ENCODE peak calls at places on chromosomes 2 and 18, in four cellular contexts. One of them, this sample, is unnamed.

GRCh38 chr2:43832457-43832856 is 6.2 kb downstream of the ABCG5 start:
- DNase-seq in right atrium auricular region: no peak
- DNase-seq in NCI-H774: no peak
- DNase-seq in GM23338: peak
- DNase-seq in this sample: no peak

GRCh38 chr2:214130115-214130514 is 280.7 kb upstream of the VWC2L start:
- DNase-seq in NCI-H774: no peak
- DNase-seq in right atrium auricular region: no peak
- DNase-seq in GM23338: no peak
- DNase-seq in this sample: no peak

GRCh38 chr2:240456607-240457222 is 21.3 kb downstream of the GPC1 start:
- DNase-seq in NCI-H774: no peak
- DNase-seq in right atrium auricular region: no peak
- DNase-seq in GM23338: no peak
- DNase-seq in this sample: no peak

GRCh38 chr2:26581991-26582842 is 58.9 kb downstream of the CIB4 start:
- DNase-seq in GM23338: no peak
- DNase-seq in right atrium auricular region: no peak
- DNase-seq in NCI-H774: no peak
- DNase-seq in this sample: no peak

GRCh38 chr2:166593403-166593802 is 99.4 kb upstream of the SCN7A start:
- DNase-seq in right atrium auricular region: no peak
- DNase-seq in GM23338: no peak
- DNase-seq in NCI-H774: no peak
- DNase-seq in this sample: no peak

GRCh38 chr18:65817178-65817577 is 66.4 kb downstream of the CDH7 start:
- DNase-seq in GM23338: peak
- DNase-seq in right atrium auricular region: no peak
- DNase-seq in NCI-H774: no peak
- DNase-seq in this sample: no peak

GRCh38 chr2:188199716-188200128 is 92.0 kb upstream of the GULP1 start:
- DNase-seq in NCI-H774: no peak
- DNase-seq in right atrium auricular region: no peak
- DNase-seq in GM23338: no peak
- DNase-seq in this sample: no peak

GRCh38 chr18:13265901-13266207 is 47.3 kb downstream of the LDLRAD4 start:
- DNase-seq in NCI-H774: no peak
- DNase-seq in right atrium auricular region: no peak
- DNase-seq in GM23338: no peak
- DNase-seq in this sample: no peak

GRCh38 chr2:182020319-182021055 is 34.8 kb downstream of the PPP1R1C start:
- DNase-seq in right atrium auricular region: no peak
- DNase-seq in GM23338: no peak
- DNase-seq in NCI-H774: no peak
- DNase-seq in this sample: no peak

GRCh38 chr2:223952280-223952968 is 4.8 kb upstream of the MRPL44 start:
- DNase-seq in right atrium auricular region: no peak
- DNase-seq in NCI-H774: peak
- DNase-seq in GM23338: no peak
- DNase-seq in this sample: peak

GRCh38 chr2:222776792-222777191 is 84.0 kb upstream of the ACSL3 start:
- DNase-seq in GM23338: no peak
- DNase-seq in NCI-H774: no peak
- DNase-seq in right atrium auricular region: no peak
- DNase-seq in this sample: no peak

GRCh38 chr2:176582990-176583481 is 313.8 kb downstream of the MTX2 start:
- DNase-seq in NCI-H774: no peak
- DNase-seq in GM23338: no peak
- DNase-seq in right atrium auricular region: no peak
- DNase-seq in this sample: no peak

GRCh38 chr2:130359466-130359865 is 3.6 kb downstream of the PTPN18 start:
- DNase-seq in GM23338: no peak
- DNase-seq in right atrium auricular region: no peak
- DNase-seq in NCI-H774: no peak
- DNase-seq in this sample: no peak

GRCh38 chr18:13810950-13811485 is 12.9 kb upstream of the MC5R start:
- DNase-seq in GM23338: peak
- DNase-seq in right atrium auricular region: no peak
- DNase-seq in NCI-H774: no peak
- DNase-seq in this sample: no peak

GRCh38 chr18:22640281-22640842 is 222.6 kb upstream of the CTAGE1 start:
- DNase-seq in GM23338: no peak
- DNase-seq in NCI-H774: no peak
- DNase-seq in right atrium auricular region: no peak
- DNase-seq in this sample: no peak

GRCh38 chr2:237459226-237459625 is 27.8 kb upstream of the MLPH start:
- DNase-seq in NCI-H774: no peak
- DNase-seq in right atrium auricular region: no peak
- DNase-seq in GM23338: no peak
- DNase-seq in this sample: no peak

GRCh38 chr18:28175047-28175929 is 1.6 kb downstream of the CDH2 start:
- DNase-seq in NCI-H774: no peak
- DNase-seq in GM23338: peak
- DNase-seq in right atrium auricular region: no peak
- DNase-seq in this sample: no peak

GRCh38 chr2:10294077-10294476 is 8.6 kb upstream of the HPCAL1 start:
- DNase-seq in right atrium auricular region: no peak
- DNase-seq in GM23338: no peak
- DNase-seq in NCI-H774: no peak
- DNase-seq in this sample: no peak

GRCh38 chr2:108855194-108855593 is 68.6 kb downstream of the CCDC138 start:
- DNase-seq in NCI-H774: no peak
- DNase-seq in GM23338: peak
- DNase-seq in right atrium auricular region: no peak
- DNase-seq in this sample: peak

GRCh38 chr2:178277741-178278197 is 83.5 kb downstream of the OSBPL6 start:
- DNase-seq in GM23338: no peak
- DNase-seq in NCI-H774: no peak
- DNase-seq in right atrium auricular region: no peak
- DNase-seq in this sample: no peak

GRCh38 chr18:26482567-26482966 is 65.8 kb downstream of the KCTD1 start:
- DNase-seq in NCI-H774: no peak
- DNase-seq in GM23338: peak
- DNase-seq in right atrium auricular region: peak
- DNase-seq in this sample: no peak

GRCh38 chr2:203636896-203637818 is 69.3 kb upstream of the CD28 start:
- DNase-seq in NCI-H774: no peak
- DNase-seq in right atrium auricular region: no peak
- DNase-seq in GM23338: peak
- DNase-seq in this sample: no peak

GRCh38 chr18:48928787-48929186 is 22.0 kb downstream of the SMAD7 start:
- DNase-seq in right atrium auricular region: no peak
- DNase-seq in GM23338: no peak
- DNase-seq in NCI-H774: peak
- DNase-seq in this sample: peak

GRCh38 chr2:196168181-196168580 is 3.2 kb downstream of the STK17B start:
- DNase-seq in NCI-H774: no peak
- DNase-seq in GM23338: no peak
- DNase-seq in right atrium auricular region: no peak
- DNase-seq in this sample: no peak

GRCh38 chr2:133422946-133423345 is 145.3 kb downstream of the NCKAP5 start:
- DNase-seq in right atrium auricular region: no peak
- DNase-seq in NCI-H774: no peak
- DNase-seq in GM23338: no peak
- DNase-seq in this sample: no peak

GRCh38 chr2:44941551-44942234 is at the start of gene SIX3:
- DNase-seq in right atrium auricular region: no peak
- DNase-seq in NCI-H774: peak
- DNase-seq in GM23338: peak
- DNase-seq in this sample: peak

GRCh38 chr18:68500551-68500950 is 214.4 kb downstream of the TMX3 start:
- DNase-seq in NCI-H774: no peak
- DNase-seq in GM23338: no peak
- DNase-seq in right atrium auricular region: no peak
- DNase-seq in this sample: no peak

GRCh38 chr2:191217580-191217979 is 27.6 kb upstream of the MYO1B start:
- DNase-seq in NCI-H774: no peak
- DNase-seq in right atrium auricular region: no peak
- DNase-seq in GM23338: peak
- DNase-seq in this sample: no peak

GRCh38 chr2:44909831-44910230 is 31.7 kb upstream of the SIX3 start:
- DNase-seq in NCI-H774: no peak
- DNase-seq in GM23338: no peak
- DNase-seq in right atrium auricular region: no peak
- DNase-seq in this sample: no peak

GRCh38 chr2:26770986-26771586 is 7.0 kb downstream of the SLC35F6 start:
- DNase-seq in GM23338: peak
- DNase-seq in NCI-H774: no peak
- DNase-seq in right atrium auricular region: peak
- DNase-seq in this sample: peak

GRCh38 chr18:10798727-10799435 is 273.1 kb downstream of the NAPG start:
- DNase-seq in NCI-H774: no peak
- DNase-seq in GM23338: peak
- DNase-seq in right atrium auricular region: no peak
- DNase-seq in this sample: peak

GRCh38 chr18:10727477-10727876 is 201.7 kb downstream of the NAPG start:
- DNase-seq in GM23338: no peak
- DNase-seq in right atrium auricular region: no peak
- DNase-seq in NCI-H774: no peak
- DNase-seq in this sample: no peak

GRCh38 chr2:239190921-239191885 is 209.6 kb downstream of the HDAC4 start:
- DNase-seq in right atrium auricular region: no peak
- DNase-seq in NCI-H774: no peak
- DNase-seq in GM23338: no peak
- DNase-seq in this sample: no peak

This sample was measured in GM12865.